ENCODE peak calls at places on chromosomes 11 and 22, in seven cellular contexts. Q is tibial nerve, S is stomach, Z is suprapubic skin, X is adrenal gland, I is NB4, O is GM12878. F is an unnamed sample.

GRCh38 chr11:125333354-125334077 is 162.5 kb downstream of the FEZ1 start:
- DNase-seq in I (no peak), Z (no peak), Q (no peak), X (no peak), S (no peak), O (no peak), F (no peak)

GRCh38 chr22:48234011-48234410 is 1471.6 kb downstream of the TBC1D22A start:
- DNase-seq in X (no peak), Q (no peak), I (no peak), O (no peak), S (peak), Z (no peak), F (no peak)

GRCh38 chr11:12540075-12540685 is 134.0 kb upstream of the TEAD1 start:
- DNase-seq in Z (no peak), I (no peak), Q (no peak), O (no peak), S (no peak), X (no peak), F (peak)

GRCh38 chr11:62139526-62140301 is 15.9 kb downstream of the INCENP start:
- DNase-seq in O (no peak), Z (peak), Q (no peak), I (no peak), X (no peak), S (no peak), F (no peak)

GRCh38 chr11:23859087-23859486 is 637.8 kb upstream of the LUZP2 start:
- DNase-seq in O (no peak), Q (no peak), Z (no peak), I (no peak), X (no peak), S (no peak), F (no peak)

GRCh38 chr11:122229611-122230386 is 113.8 kb upstream of the BLID start:
- DNase-seq in S (no peak), Q (no peak), Z (no peak), I (no peak), X (no peak), O (no peak), F (no peak)

GRCh38 chr11:119684361-119685072 is 44.5 kb downstream of the NECTIN1 start:
- DNase-seq in I (peak), X (peak), S (no peak), Z (no peak), Q (no peak), O (no peak), F (no peak)

GRCh38 chr11:15339302-15339701 is 224.6 kb downstream of the INSC start:
- DNase-seq in Z (no peak), Q (no peak), I (no peak), X (no peak), O (no peak), S (no peak), F (no peak)

GRCh38 chr11:88886796-88887195 is 179.0 kb downstream of the GRM5 start:
- DNase-seq in Z (no peak), I (peak), O (peak), Q (no peak), X (no peak), S (no peak), F (no peak)

GRCh38 chr11:134468081-134468668 is 56.1 kb upstream of the B3GAT1 start:
- DNase-seq in Q (no peak), O (no peak), I (no peak), Z (no peak), X (no peak), S (no peak), F (no peak)

GRCh38 chr11:67996622-67997459 is 7.1 kb downstream of the UNC93B1 start:
- DNase-seq in X (peak), Z (peak), S (peak), O (no peak), Q (peak), I (peak), F (peak)

GRCh38 chr22:20616451-20617043 is 109.1 kb downstream of the MED15 start:
- DNase-seq in Q (no peak), X (no peak), O (no peak), S (no peak), I (no peak), Z (no peak), F (no peak)

GRCh38 chr11:87359401-87359800 is 321.7 kb downstream of the TMEM135 start:
- DNase-seq in X (no peak), Q (no peak), Z (no peak), I (no peak), S (no peak), O (no peak), F (no peak)

GRCh38 chr11:125410091-125410490 is 86.0 kb downstream of the FEZ1 start:
- DNase-seq in I (no peak), X (no peak), S (no peak), O (no peak), Q (no peak), Z (peak), F (no peak)

GRCh38 chr11:120182790-120183491 is 27.9 kb upstream of the OAF start:
- DNase-seq in O (no peak), X (no peak), I (peak), Z (peak), S (peak), Q (peak), F (peak)

GRCh38 chr22:36433318-36434231 is 45.8 kb upstream of the MYH9 start:
- DNase-seq in Q (no peak), Z (no peak), I (no peak), X (no peak), S (peak), O (no peak), F (no peak)

GRCh38 chr11:83364500-83365059 is 78.4 kb upstream of the CCDC90B start:
- DNase-seq in I (no peak), S (no peak), O (no peak), Z (no peak), Q (no peak), X (no peak), F (no peak)

GRCh38 chr11:109306322-109306721 is 115.7 kb upstream of the C11orf87 start:
- DNase-seq in Q (no peak), X (no peak), I (no peak), S (no peak), Z (no peak), O (no peak), F (no peak)

GRCh38 chr11:9600166-9600565 is 26.7 kb downstream of the WEE1 start:
- DNase-seq in Z (no peak), I (no peak), O (no peak), X (no peak), Q (no peak), S (no peak), F (no peak)

GRCh38 chr11:1760351-1761109 is 3.2 kb downstream of the CTSD start:
- DNase-seq in Z (peak), X (peak), O (no peak), S (peak), Q (peak), I (no peak), F (peak)

GRCh38 chr11:33689089-33689488 is 11.5 kb downstream of the C11orf91 start:
- DNase-seq in Z (no peak), S (no peak), O (no peak), I (no peak), X (no peak), Q (no peak), F (no peak)

GRCh38 chr11:132658004-132658403 is 874.3 kb downstream of the OPCML start:
- DNase-seq in Z (no peak), O (no peak), Q (no peak), I (no peak), S (peak), X (no peak), F (no peak)

GRCh38 chr11:109849946-109850345 is 243.2 kb upstream of the ZC3H12C start:
- DNase-seq in X (no peak), I (no peak), S (no peak), O (no peak), Z (no peak), Q (no peak), F (no peak)

GRCh38 chr22:32018056-32018455 is 25.0 kb upstream of the SLC5A1 start:
- DNase-seq in Q (no peak), Z (no peak), S (no peak), X (no peak), I (peak), O (no peak), F (no peak)

GRCh38 chr11:103958475-103959215 is 77.8 kb upstream of the DDI1 start:
- DNase-seq in I (no peak), X (no peak), Z (no peak), Q (no peak), O (peak), S (no peak), F (no peak)

GRCh38 chr11:117199061-117199915 is at the start of gene TAGLN:
- DNase-seq in S (peak), Z (no peak), X (peak), Q (peak), I (no peak), O (no peak), F (no peak)

GRCh38 chr11:47786373-47786772 is 19.2 kb upstream of the FNBP4 start:
- DNase-seq in Q (no peak), X (peak), O (no peak), Z (no peak), I (no peak), S (no peak), F (no peak)

GRCh38 chr22:30884211-30885000 is 84.2 kb downstream of the MORC2 start:
- DNase-seq in O (no peak), X (no peak), S (no peak), Q (no peak), Z (no peak), I (no peak), F (no peak)

GRCh38 chr11:121453589-121454299 is 977 bp upstream of the SORL1-AS1 start:
- DNase-seq in Z (no peak), I (no peak), S (no peak), X (no peak), Q (no peak), O (no peak), F (no peak)

GRCh38 chr11:75814686-75815344 is at the start of gene UVRAG:
- DNase-seq in S (peak), X (peak), Z (peak), O (peak), Q (peak), I (peak), F (peak)
- TF ChIP-seq CTCF in S (peak), X (peak), Z (peak), O (no peak), Q (no peak), I (no peak), F (no peak)

GRCh38 chr11:17075506-17075905 is 2.0 kb downstream of the RPS13 start:
- DNase-seq in Q (no peak), Z (no peak), I (no peak), S (no peak), O (no peak), X (no peak), F (no peak)

GRCh38 chr11:17077520-17078401 is at the start of gene RPS13:
- DNase-seq in Q (peak), X (peak), I (peak), O (peak), Z (peak), S (peak), F (peak)

GRCh38 chr11:17073370-17074027 is 4.0 kb downstream of the RPS13 start:
- DNase-seq in S (no peak), Q (no peak), O (no peak), I (no peak), X (no peak), Z (no peak), F (no peak)

GRCh38 chr11:17077240-17077519 is 287 bp downstream of the RPS13 start:
- DNase-seq in S (no peak), O (no peak), X (no peak), I (no peak), Z (no peak), Q (no peak), F (no peak)

DNA sequence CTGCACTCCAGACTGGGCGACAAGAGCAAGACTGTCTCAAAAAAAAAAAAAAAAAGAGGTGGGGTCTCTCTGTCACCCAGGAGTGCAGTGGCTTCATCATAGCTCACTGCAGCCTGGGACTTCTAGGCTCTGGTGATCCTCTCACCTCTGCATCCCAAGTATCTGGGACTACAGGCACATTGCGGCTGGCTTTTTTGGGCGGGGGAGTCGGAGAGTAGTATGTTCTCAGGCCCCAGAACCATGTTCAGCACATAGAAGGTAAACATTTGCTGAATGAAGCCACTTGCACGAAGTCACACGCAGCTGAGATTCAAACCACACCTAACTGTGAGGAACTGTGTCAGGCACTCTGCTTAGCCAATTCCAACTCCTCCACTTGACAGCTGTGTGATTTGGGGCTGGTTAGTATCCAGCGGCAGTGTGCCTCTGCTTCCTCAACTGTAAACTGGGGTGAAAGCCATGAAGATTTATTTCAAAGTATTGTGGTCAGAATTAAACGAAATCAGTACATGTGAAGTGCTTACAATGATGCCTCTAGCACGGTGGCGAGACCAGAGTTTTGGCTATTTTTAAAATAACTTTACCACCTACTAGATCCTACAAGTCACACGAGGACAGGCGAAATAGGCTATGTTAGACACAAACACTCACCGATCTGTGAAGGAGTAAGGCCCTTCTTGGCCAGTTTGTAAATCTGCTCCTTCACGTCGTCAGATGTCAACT is 789 bp downstream of the RPS13 start:
- DNase-seq in Z (no peak), Q (no peak), S (no peak), I (peak), O (no peak), X (no peak), F (no peak)
- TF ChIP-seq POLR2A in Z (no peak), Q (no peak), S (no peak), I (no peak), O (peak), X (no peak), F (no peak)

DNA sequence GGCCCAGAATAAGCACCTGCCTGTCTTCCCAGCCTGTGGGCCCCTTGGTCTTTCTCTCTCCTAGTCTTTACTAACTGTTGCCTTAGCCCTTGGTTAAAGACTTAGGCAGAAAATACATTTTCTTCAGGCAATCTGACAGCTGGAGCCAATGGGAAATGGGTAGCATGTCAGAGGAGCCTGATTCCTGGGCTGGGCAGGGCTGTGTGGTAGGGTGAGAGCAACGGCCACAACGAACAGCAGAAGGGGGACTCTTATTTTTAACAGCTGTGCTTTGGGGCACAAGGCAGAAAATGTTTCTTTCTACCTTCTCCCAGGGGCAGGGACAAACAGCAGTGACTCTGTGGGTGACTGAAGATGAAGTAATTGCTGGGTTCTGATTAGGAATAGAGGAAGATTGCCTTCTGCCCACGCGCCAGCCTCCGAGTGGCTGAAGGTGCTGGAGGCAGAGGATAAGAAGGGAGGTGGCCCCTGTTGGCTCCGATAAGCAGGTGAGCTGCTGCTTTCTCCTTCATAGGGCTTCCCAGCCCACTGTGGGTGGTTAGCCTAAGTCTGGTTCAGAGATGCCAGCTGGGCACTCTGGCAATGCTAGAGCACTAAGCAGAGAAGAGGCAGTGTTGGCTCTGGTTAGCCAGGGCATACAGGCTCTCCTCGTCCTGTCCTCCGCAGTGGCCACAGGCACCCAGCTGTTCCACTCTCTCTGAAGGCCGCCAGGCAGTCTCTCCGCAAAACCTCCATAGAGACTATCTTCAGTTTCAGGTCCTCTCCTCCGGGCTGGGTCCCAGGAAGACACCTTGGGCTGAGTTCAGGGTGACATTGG is 1.5 kb downstream of the YPEL4 start:
- DNase-seq in S (no peak), X (no peak), I (peak), O (no peak), Q (no peak), Z (no peak), F (no peak)
- H3K4me3 ChIP-seq in S (peak), X (no peak), I (no peak), O (no peak), Q (peak), Z (peak), F (no peak)

DNA sequence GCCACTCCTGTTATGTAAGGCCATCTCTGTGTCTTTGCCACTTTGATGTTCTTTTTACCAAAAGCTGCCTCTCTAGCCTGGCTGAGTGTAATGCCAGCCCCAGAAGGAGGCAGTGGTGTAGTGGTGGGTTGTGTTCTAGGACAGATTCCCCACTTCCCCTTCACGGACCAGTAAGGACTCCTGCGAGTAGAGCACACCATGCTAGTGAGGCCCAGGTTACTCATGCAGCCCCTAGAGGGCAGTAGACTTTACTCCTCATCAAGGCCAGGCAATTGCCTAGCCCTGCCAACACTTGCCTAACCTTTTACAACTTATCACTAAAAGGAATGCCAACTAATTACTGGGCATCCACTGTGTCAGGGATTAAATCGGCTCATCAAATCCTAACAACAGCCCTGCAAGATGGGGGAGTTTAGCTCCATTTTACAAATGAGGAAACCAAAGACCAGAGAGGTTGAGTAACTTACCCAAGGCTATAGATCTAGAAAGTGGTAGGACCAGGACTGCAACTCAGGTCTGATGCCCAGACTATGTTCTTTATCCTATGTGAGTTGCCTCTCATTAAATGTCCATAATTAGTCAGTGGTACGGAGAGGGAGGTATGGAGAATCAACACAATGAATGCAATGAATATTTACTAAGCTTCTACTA is 75.3 kb downstream of the APIP start:
- DNase-seq in O (no peak), S (peak), Q (no peak), Z (no peak), X (peak), I (peak), F (no peak)
- TF ChIP-seq CTCF in O (peak), S (peak), Q (peak), Z (peak), X (no peak), I (peak), F (no peak)

GRCh38 chr11:56750190-56750589 is 1.7 kb upstream of the OR9G4 start:
- DNase-seq in I (peak), Q (no peak), X (no peak), O (no peak), Z (no peak), S (no peak), F (no peak)

GRCh38 chr11:56748597-56748996 is at the start of gene OR9G4:
- DNase-seq in Q (no peak), S (no peak), Z (no peak), O (no peak), I (no peak), X (no peak), F (no peak)

DNA sequence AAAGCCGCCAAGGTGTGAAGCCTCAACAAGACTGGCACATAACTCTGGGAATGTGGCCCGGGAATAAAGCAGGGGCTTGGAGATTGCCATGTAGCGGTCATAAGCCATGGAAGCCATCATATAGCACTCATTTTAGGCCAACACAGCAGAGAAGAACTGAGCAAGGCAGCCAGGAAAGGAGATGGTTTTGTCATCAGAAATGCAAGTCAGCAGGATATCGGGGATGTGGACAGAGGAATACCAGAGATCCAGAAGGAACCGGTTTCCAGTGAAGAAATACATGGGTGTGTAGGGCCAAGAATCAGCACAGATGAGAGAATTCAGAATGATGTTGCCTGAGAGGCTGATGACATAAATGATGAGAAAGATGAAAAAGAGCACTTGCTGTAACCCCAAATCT is 3.0 kb upstream of the OR9G4 start:
- DNase-seq in O (no peak), X (no peak), I (no peak), Z (no peak), S (no peak), Q (no peak), F (no peak)
- TF ChIP-seq POLR2A in O (no peak), X (no peak), I (no peak), Z (no peak), S (no peak), Q (no peak), F (no peak)

GRCh38 chr11:128965485-128965884 is 22.8 kb upstream of the TP53AIP1 start:
- DNase-seq in X (no peak), I (no peak), Z (no peak), Q (no peak), S (no peak), O (peak), F (no peak)
- H3K4me3 ChIP-seq in X (no peak), I (no peak), Z (no peak), Q (no peak), S (no peak), O (no peak), F (no peak)

DNA sequence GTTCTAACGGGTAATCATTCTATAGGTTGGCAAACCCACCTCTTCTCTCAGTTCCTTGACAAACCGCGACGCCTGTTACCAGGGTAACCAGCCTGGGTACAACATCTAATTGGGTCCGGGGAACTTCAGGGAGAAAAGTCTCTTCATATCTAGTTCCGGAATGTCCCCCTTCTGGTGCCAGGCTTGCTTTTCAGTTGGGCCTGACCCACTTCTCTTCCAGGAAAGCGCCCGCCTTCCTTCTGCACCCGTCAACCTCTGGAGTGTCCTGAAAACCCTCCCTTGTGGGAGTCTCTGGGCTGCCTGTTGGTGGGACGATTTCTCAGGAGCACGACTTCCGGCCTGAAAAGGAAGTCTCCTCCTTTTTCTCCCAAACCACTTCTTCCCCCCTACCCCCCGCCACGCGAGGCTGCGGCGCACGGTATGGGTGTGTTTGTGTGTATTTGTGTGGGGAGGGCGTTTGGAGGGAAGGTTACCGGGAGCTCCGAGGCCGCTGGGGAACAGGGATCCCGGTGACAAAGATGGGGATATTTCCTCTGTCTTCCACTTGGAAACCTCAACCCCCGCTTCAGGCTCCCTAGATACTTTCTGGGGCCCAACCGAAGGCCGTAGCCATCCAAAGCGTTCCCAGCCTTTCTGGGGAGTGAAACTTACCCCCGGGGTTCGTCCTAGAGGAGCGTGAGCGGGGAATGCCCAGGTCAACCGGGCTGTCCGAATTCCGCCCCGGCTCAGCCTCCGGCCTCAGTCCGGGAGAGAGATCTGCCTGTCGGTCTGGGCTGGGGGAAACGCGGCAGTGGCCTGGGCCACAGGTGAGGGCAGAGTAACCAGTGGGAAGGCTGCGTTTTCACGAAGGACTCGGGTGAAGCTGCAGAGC is at the start of the genes NKAPD1 and PIH1D2:
- DNase-seq in X (peak), Q (peak), O (peak), Z (peak), I (peak), S (peak), F (peak)
- TF ChIP-seq CTCF in X (peak), Q (no peak), O (no peak), Z (no peak), I (no peak), S (peak), F (no peak)

F was measured in lower leg skin.